ENCODE peak calls at places on chromosomes 3 and 15, in ten cellular contexts. W, V, F, N, G, K, L, X, U and O are unnamed samples.
A peak's percentile ranks its signal among the peaks of the same experiment; 100 is the strongest.

GRCh38 chr3:122331886-122332285 is 6.8 kb downstream of the CSTA start:
- DNase-seq in W (no peak), V (no peak), F (no peak), N (no peak), G (no peak), K (no peak), L (no peak), X (no peak), U (no peak), O (no peak)

GRCh38 chr3:51559266-51559907 is 20.9 kb downstream of the RAD54L2 start:
- DNase-seq in W (no peak), V (no peak), F (no peak), N (peak; percentile 85), G (no peak), K (peak; percentile 86), L (no peak), X (no peak), U (peak; percentile 47), O (no peak)

GRCh38 chr15:83243634-83244033 is 36.0 kb upstream of the HDGFL3 start:
- DNase-seq in W (no peak), V (no peak), F (no peak), N (no peak), G (no peak), K (no peak), L (no peak), X (no peak), U (no peak), O (no peak)

GRCh38 chr3:146594843-146595482 is 10.2 kb downstream of the PLSCR5 start:
- DNase-seq in W (peak; percentile 28), V (no peak), F (no peak), N (peak; percentile 38), G (peak; percentile 5), K (peak; percentile 35), L (no peak), X (no peak), U (no peak), O (no peak)

GRCh38 chr15:74709011-74709410 is 13.2 kb upstream of the EDC3 start:
- DNase-seq in W (peak; percentile 53), V (no peak), F (no peak), N (peak; percentile 7), G (no peak), K (peak; percentile 28), L (peak; percentile 38), X (no peak), U (no peak), O (no peak)

GRCh38 chr15:75663931-75664421 is 16.3 kb downstream of the SNX33 start:
- DNase-seq in W (peak; percentile 73), V (no peak), F (no peak), N (no peak), G (no peak), K (no peak), L (no peak), X (no peak), U (no peak), O (no peak)

GRCh38 chr3:9280477-9281219 is 31.2 kb upstream of the SRGAP3 start:
- DNase-seq in W (peak; percentile 29), V (no peak), F (no peak), N (peak; percentile 6), G (no peak), K (peak; percentile 49), L (no peak), X (no peak), U (no peak), O (no peak)

GRCh38 chr3:60809857-60810256 is 441.4 kb downstream of the FHIT start:
- DNase-seq in W (peak; percentile 94), V (no peak), F (no peak), N (peak; percentile 29), G (no peak), K (peak; percentile 6), L (peak; percentile 65), X (no peak), U (no peak), O (no peak)

GRCh38 chr15:99085413-99086326 is 19.2 kb upstream of the SYNM start:
- DNase-seq in W (no peak), V (no peak), F (no peak), N (peak; percentile 31), G (no peak), K (no peak), L (peak; percentile 45), X (no peak), U (no peak), O (no peak)

GRCh38 chr15:85282504-85283115 is 97.8 kb upstream of the AKAP13 start:
- DNase-seq in W (no peak), V (no peak), F (no peak), N (peak; percentile 29), G (no peak), K (peak; percentile 17), L (no peak), X (peak; percentile 42), U (no peak), O (no peak)

GRCh38 chr3:43071313-43071893 is 34.5 kb downstream of the POMGNT2 start:
- DNase-seq in W (no peak), V (no peak), F (no peak), N (no peak), G (no peak), K (no peak), L (no peak), X (no peak), U (no peak), O (no peak)

GRCh38 chr3:124075758-124076157 is 83.8 kb upstream of the ROPN1 start:
- DNase-seq in W (no peak), V (no peak), F (no peak), N (no peak), G (no peak), K (no peak), L (no peak), X (peak; percentile 48), U (peak; percentile 31), O (no peak)

GRCh38 chr15:42371125-42371524 is 11.8 kb downstream of the CAPN3 start:
- DNase-seq in W (no peak), V (no peak), F (no peak), N (peak; percentile 39), G (no peak), K (peak; percentile 39), L (no peak), X (no peak), U (no peak), O (no peak)

DNA sequence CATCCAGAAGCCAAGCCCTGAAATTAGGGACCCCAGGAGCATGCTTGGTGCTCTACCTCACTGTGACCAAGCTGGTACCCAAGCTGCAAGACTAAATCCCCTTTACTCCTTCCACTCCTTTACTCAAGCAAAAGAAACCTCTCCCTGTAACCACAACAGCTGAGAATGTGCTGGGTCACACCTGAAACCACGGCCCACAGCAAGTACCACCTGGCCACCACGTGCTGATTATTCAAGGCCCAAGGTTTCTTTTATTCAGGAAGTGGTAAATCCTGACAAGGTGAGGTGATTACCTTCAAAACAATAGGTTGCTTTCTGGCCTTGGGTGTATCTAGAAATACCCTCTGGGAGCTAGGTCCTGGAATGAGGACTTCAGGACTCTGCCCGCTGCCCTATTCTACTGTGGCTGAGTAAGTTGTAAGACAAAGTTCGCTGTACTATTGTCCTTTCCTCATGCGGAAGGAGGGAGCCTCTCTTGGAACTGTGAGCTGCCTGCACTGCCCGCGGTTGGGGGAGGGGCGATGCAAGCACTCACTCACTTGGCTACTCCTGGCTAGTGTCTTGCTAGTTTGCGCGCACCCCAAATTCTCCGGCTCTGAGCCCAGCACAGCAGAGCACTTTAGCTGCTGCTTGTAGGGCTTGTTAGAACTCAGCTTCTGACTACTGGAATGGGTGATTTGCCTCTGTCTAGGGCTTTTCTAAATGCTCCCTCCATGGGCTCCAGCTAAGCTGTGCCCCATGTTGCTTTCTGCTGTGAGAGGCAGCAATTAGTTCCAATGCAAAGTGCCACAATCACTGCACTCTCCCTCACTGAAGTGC is 487.1 kb upstream of the CNTN3 start:
- DNase-seq in W (no peak), V (no peak), F (no peak), N (no peak), G (no peak), K (no peak), L (no peak), X (no peak), U (no peak), O (no peak)
- H3K4me3 ChIP-seq in W (no peak overlapping the region), V (no peak overlapping the region), F (no peak overlapping the region), N (no peak overlapping the region), G (no peak overlapping the region), K (no peak overlapping the region), L (no peak overlapping the region), X (no peak overlapping the region), U (no peak overlapping the region), O (no peak overlapping the region)

DNA sequence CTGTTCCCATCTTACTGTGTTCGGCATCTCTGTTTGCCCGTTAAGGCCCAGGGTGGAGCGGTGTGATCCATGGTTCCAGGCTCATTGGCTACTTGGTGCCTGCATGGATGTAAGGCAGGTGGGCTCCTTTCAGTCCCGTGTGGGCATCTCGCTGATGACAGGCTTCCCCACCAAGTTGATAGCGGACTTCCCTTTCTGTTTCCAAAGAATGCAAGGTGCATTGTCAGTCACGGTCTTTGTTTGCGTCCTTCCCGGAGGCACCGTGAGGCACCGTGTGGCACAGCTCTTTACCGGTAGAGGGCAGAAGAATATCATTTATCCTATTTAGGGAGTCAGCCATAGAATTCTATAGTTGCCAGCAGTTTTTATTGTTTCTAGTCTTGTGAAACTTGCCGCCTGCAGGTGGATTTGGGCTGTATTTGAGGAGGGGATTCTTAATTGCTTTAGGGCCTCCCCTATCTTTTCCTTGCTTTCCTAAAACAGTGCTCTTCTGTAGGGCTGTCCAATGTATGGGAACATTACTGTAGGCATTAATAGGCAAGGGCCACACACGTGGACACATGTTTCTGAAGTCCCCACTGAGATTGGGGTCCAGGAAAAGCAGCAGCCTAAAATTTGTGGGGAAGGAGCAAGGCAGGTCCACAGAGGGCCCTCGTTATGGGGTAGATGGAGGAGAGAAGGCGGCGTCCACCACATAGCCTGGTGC is 244.1 kb downstream of the SLCO3A1 start:
- DNase-seq in W (peak; percentile 51), V (no peak), F (peak; percentile 41), N (peak; percentile 69), G (peak; percentile 69), K (peak; percentile 69), L (no peak), X (no peak), U (no peak), O (no peak)
- TF ChIP-seq CTCF in W (peak; percentile 68), V (peak; percentile 61), F (peak; percentile 61), N (peak; percentile 74), G (peak; percentile 77), K (peak; percentile 82), L (peak; percentile 88), X (peak; percentile 73), U (no peak), O (peak; percentile 82)

DNA sequence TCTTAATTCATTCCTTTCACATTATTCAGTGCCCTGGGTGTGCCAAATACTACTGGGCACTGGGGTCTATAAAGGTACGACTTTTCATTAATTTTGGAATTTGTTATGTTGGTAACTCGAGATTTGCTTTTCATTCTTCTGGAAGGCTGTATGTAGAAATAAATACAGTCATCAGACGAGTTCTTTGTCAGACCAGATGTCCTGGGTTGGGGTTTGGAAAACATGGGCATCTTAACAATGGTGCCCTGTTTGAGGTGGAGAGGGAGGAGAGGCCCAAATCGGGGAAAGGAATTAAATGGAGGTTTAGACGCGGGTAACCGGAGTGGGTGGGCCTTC is 662 bp upstream of the GLCE start:
- DNase-seq in W (no peak), V (no peak), F (no peak), N (no peak), G (no peak), K (no peak), L (no peak), X (no peak), U (no peak), O (no peak)
- H3K4me3 ChIP-seq in W (peak overlapping the region; percentile 74), V (peak overlapping the region; percentile 98), F (peak overlapping the region; percentile 91), N (peak overlapping the region; percentile 87), G (peak overlapping the region; percentile 82), K (peak overlapping the region; percentile 82), L (peak overlapping the region; percentile 62), X (peak overlapping the region; percentile 96), U (peak overlapping the region; percentile 95), O (peak overlapping the region; percentile 75)

GRCh38 chr15:95770191-95770590 is 560.3 kb upstream of the NR2F2 start:
- DNase-seq in W (peak; percentile 62), V (no peak), F (no peak), N (peak; percentile 49), G (no peak), K (peak; percentile 32), L (no peak), X (no peak), U (no peak), O (no peak)

GRCh38 chr15:95772982-95773381 is 557.5 kb upstream of the NR2F2 start:
- DNase-seq in W (no peak), V (no peak), F (no peak), N (no peak), G (no peak), K (no peak), L (no peak), X (no peak), U (no peak), O (no peak)
- TF ChIP-seq CTCF in W (no peak), V (no peak), F (no peak), N (no peak), G (no peak), K (no peak), L (no peak), X (no peak), U (no peak), O (no peak)